ENCODE peak calls at places on chromosomes 3 and 15, in nine cellular contexts. S, U, L, J, K, X, W, H and A are unnamed samples.
A peak's percentile ranks its signal among the peaks of the same experiment; 100 is the strongest.

GRCh38 chr15:67024998-67025368 is 40.4 kb upstream of the SMAD3 start:
- DNase-seq in H (no peak), K (no peak), X (no peak), J (no peak), L (no peak), U (no peak), W (no peak), S (no peak), A (no peak)

GRCh38 chr15:65663521-65663920 is 41.8 kb downstream of the SLC24A1 start:
- DNase-seq in S (no peak), X (no peak), L (no peak), H (no peak), J (no peak), U (no peak), W (no peak), K (no peak), A (no peak)

GRCh38 chr3:11154953-11155325 is 646 bp downstream of the HRH1 start:
- DNase-seq in L (no peak), K (no peak), W (no peak), J (no peak), X (no peak), S (no peak), H (peak; percentile 40), U (peak; percentile 12), A (no peak)

GRCh38 chr3:117454236-117454635 is 744.7 kb downstream of the TUSC7 start:
- DNase-seq in S (no peak), L (no peak), W (no peak), K (no peak), U (no peak), H (no peak), X (no peak), J (no peak), A (no peak)

GRCh38 chr15:63122002-63122893 is 587 bp downstream of the LACTB start:
- DNase-seq in K (peak; percentile 84), W (peak; percentile 87), L (peak; percentile 85), J (peak; percentile 57), H (peak; percentile 88), X (peak; percentile 85), S (peak; percentile 84), U (peak; percentile 61), A (no peak)

GRCh38 chr15:90801803-90802202 is 66.6 kb upstream of the FURIN start:
- DNase-seq in U (no peak), K (no peak), H (no peak), J (no peak), W (no peak), L (no peak), S (no peak), X (no peak), A (no peak)

GRCh38 chr3:66497288-66497972 is 3.4 kb downstream of the LRIG1 start:
- DNase-seq in X (no peak), U (no peak), J (no peak), K (no peak), W (no peak), L (no peak), S (no peak), H (no peak), A (no peak)

GRCh38 chr3:24165583-24165982 is 220.5 kb downstream of the NR1D2 start:
- DNase-seq in S (no peak), H (no peak), U (no peak), J (no peak), W (no peak), K (no peak), X (no peak), L (no peak), A (no peak)

GRCh38 chr3:129481783-129482332 is 41.8 kb downstream of the IFT122 start:
- DNase-seq in W (peak; percentile 36), J (no peak), X (no peak), S (peak; percentile 8), H (peak; percentile 85), U (peak; percentile 25), K (no peak), L (no peak), A (no peak)

GRCh38 chr3:122392868-122393844 is 9.2 kb downstream of the FAM162A start:
- DNase-seq in U (peak; percentile 61), W (peak; percentile 68), K (no peak), J (no peak), X (no peak), S (no peak), L (no peak), H (peak; percentile 76), A (no peak)

GRCh38 chr3:149658444-149659172 is 783 bp upstream of the WWTR1 start:
- DNase-seq in X (peak; percentile 37), S (peak; percentile 23), J (peak; percentile 19), L (peak; percentile 48), K (peak; percentile 76), H (peak; percentile 85), W (peak; percentile 90), U (peak; percentile 87), A (peak; percentile 54)

GRCh38 chr3:70747847-70748246 is 435.4 kb upstream of the MDFIC2 start:
- DNase-seq in W (no peak), U (no peak), L (no peak), K (no peak), H (no peak), X (no peak), J (no peak), S (no peak), A (no peak)

GRCh38 chr3:172726370-172726769 is 15.5 kb upstream of the NCEH1 start:
- DNase-seq in S (no peak), W (peak; percentile 32), K (no peak), U (no peak), H (no peak), J (no peak), X (no peak), L (no peak), A (no peak)

GRCh38 chr3:124707667-124708066 is 22.6 kb upstream of the UMPS start:
- DNase-seq in S (no peak), U (peak; percentile 80), J (no peak), K (no peak), L (no peak), X (no peak), W (peak; percentile 90), H (peak; percentile 66), A (no peak)

GRCh38 chr3:16329036-16329791 is 64.2 kb downstream of the OXNAD1 start:
- DNase-seq in H (no peak), S (no peak), U (no peak), X (no peak), L (no peak), W (no peak), K (no peak), J (no peak), A (no peak)

GRCh38 chr3:29757054-29757777 is 476.3 kb downstream of the RBMS3 start:
- DNase-seq in W (peak; percentile 29), S (no peak), U (peak; percentile 12), L (no peak), X (no peak), J (no peak), K (no peak), H (peak; percentile 60), A (no peak)

GRCh38 chr3:50336452-50337174 is 4.0 kb downstream of the RASSF1 start:
- DNase-seq in W (peak; percentile 49), X (no peak), U (peak; percentile 28), J (no peak), H (peak; percentile 39), S (no peak), K (no peak), L (no peak), A (no peak)